ENCODE peak calls at places on chromosome 9, in ten cellular contexts. C is ACHN; F is stimulated activated CD8-positive, alpha-beta memory T cell treated with anti-CD3 and anti-CD28 coated beads, Interleukin-4, amount 100 ng/mL, for 4 hours; P is endothelial cell; N is astrocyte; X is natural killer cell treated with Interleukin-12 subunit alpha and Interleukin-12 subunit beta and Interleukin-15 and Interleukin-18, amount 100 ng/mL, for 72 hours; G is lung; Y is heart left ventricle; E is activated CD4-positive, CD25-positive, alpha-beta regulatory T cell treated with anti-CD3 and anti-CD28 coated beads, Interleukin-2, amount 50 U/mL, for 72 hours; V is AG09319. B is an unnamed sample.

GRCh38 chr9:128138001-128138400 is 10.5 kb upstream of the PTGES2 start:
- DNase-seq in V (no peak), C (no peak), P (no peak), X (no peak), F (no peak), Y (no peak), E (no peak), G (no peak), N (no peak), B (no peak)

GRCh38 chr9:68560131-68560844 is 19.6 kb upstream of the TMEM252 start:
- DNase-seq in V (no peak), G (peak), E (peak), C (peak), F (peak), Y (peak), X (no peak), N (no peak), P (peak), B (peak)

GRCh38 chr9:83526221-83526620 is 12.0 kb downstream of the FRMD3 start:
- DNase-seq in P (no peak), N (no peak), F (no peak), E (no peak), Y (no peak), X (no peak), C (no peak), G (no peak), V (no peak), B (peak)

GRCh38 chr9:21688108-21689102 is 114.0 kb upstream of the MTAP start:
- DNase-seq in X (no peak), N (peak), V (peak), E (no peak), F (no peak), P (no peak), Y (no peak), C (no peak), G (no peak), B (peak)

GRCh38 chr9:114936566-114936965 is 6.2 kb upstream of the TNFSF8 start:
- DNase-seq in E (no peak), F (no peak), X (no peak), P (no peak), V (no peak), Y (no peak), C (no peak), G (no peak), N (no peak), B (no peak)

GRCh38 chr9:73805111-73805510 is 653.4 kb downstream of the ANXA1 start:
- DNase-seq in E (no peak), P (no peak), G (no peak), Y (no peak), C (no peak), X (no peak), V (no peak), F (no peak), N (peak), B (no peak)

GRCh38 chr9:97237311-97237786 is 70.1 kb upstream of the CCDC180 start:
- DNase-seq in V (no peak), Y (no peak), N (no peak), C (no peak), F (no peak), E (no peak), P (peak), X (no peak), G (no peak), B (no peak)

GRCh38 chr9:79473704-79474103 is 98.1 kb upstream of the TLE4 start:
- DNase-seq in P (no peak), X (no peak), F (no peak), C (no peak), N (no peak), V (no peak), G (no peak), Y (no peak), E (no peak), B (no peak)

GRCh38 chr9:96874201-96874785 is 20.0 kb upstream of the ZNF782 start:
- DNase-seq in P (no peak), F (no peak), C (no peak), E (no peak), G (no peak), X (no peak), Y (no peak), V (no peak), N (no peak), B (no peak)

GRCh38 chr9:26786571-26786970 is 106.0 kb downstream of the CAAP1 start:
- DNase-seq in N (no peak), C (no peak), G (no peak), E (no peak), X (no peak), Y (no peak), P (no peak), V (no peak), F (no peak), B (no peak)

GRCh38 chr9:4327504-4328191 is 27.8 kb upstream of the GLIS3 start:
- DNase-seq in N (peak), V (peak), P (no peak), F (no peak), E (no peak), C (no peak), Y (no peak), G (no peak), X (no peak), B (peak)

GRCh38 chr9:121650220-121651013 is 1.0 kb upstream of the DAB2IP start:
- DNase-seq in Y (peak), V (no peak), G (peak), P (peak), E (no peak), X (no peak), F (no peak), N (peak), C (peak), B (peak)

GRCh38 chr9:69078069-69078468 is 42.5 kb downstream of the FXN start:
- DNase-seq in X (no peak), V (no peak), N (no peak), F (no peak), C (no peak), E (no peak), Y (no peak), G (no peak), P (no peak), B (no peak)

GRCh38 chr9:19619221-19619620 is 169.6 kb downstream of the SLC24A2 start:
- DNase-seq in V (no peak), X (no peak), N (no peak), Y (no peak), P (no peak), E (no peak), F (no peak), G (no peak), C (no peak), B (no peak)

GRCh38 chr9:21919377-21920362 is 74.5 kb downstream of the CDKN2A start:
- DNase-seq in V (peak), C (no peak), X (no peak), P (no peak), E (no peak), Y (no peak), N (peak), F (no peak), G (no peak), B (peak)

GRCh38 chr9:19446361-19446861 is 37.6 kb downstream of the ACER2 start:
- DNase-seq in N (no peak), E (no peak), X (no peak), Y (no peak), C (no peak), F (no peak), P (no peak), V (no peak), G (no peak), B (no peak)

GRCh38 chr9:14674630-14675029 is 18.6 kb downstream of the ZDHHC21 start:
- DNase-seq in Y (no peak), X (no peak), G (no peak), F (no peak), P (no peak), E (no peak), C (no peak), V (no peak), N (no peak), B (no peak)

GRCh38 chr9:133509179-133510083 is 15.3 kb downstream of the MYMK start:
- DNase-seq in F (no peak), E (no peak), V (no peak), Y (no peak), P (peak), C (no peak), X (no peak), G (no peak), N (no peak), B (peak)

B was measured in renal cortical epithelial cell.